ENCODE peak calls at places on chromosomes 5 and 9, in four cellular contexts. M is neuronal stem cell, J is mesenchymal stem cell, T is H1. Z is an unnamed sample.

GRCh38 chr5:72161951-72162350 is 54.7 kb downstream of the MAP1B start:
- DNase-seq in M (no peak), J (no peak), T (no peak), Z (no peak)

GRCh38 chr5:132099905-132100304 is 26.3 kb downstream of the CSF2 start:
- DNase-seq in M (no peak), J (no peak), T (no peak), Z (no peak)

GRCh38 chr9:20319641-20320337 is 302.5 kb downstream of the MLLT3 start:
- DNase-seq in M (no peak), J (peak; percentile 92), T (no peak), Z (peak; percentile 56)

GRCh38 chr9:105437704-105438103 is 10.1 kb upstream of the FSD1L start:
- DNase-seq in M (no peak), J (no peak), T (no peak), Z (no peak)

GRCh38 chr9:91677822-91678221 is 254.2 kb upstream of the NFIL3 start:
- DNase-seq in M (no peak), J (no peak), T (no peak), Z (no peak)

GRCh38 chr5:9358961-9359686 is 186.8 kb downstream of the SEMA5A start:
- DNase-seq in M (no peak), J (peak; percentile 59), T (no peak), Z (peak; percentile 86)

GRCh38 chr9:5839572-5839902 is 6.6 kb upstream of the ERMP1 start:
- DNase-seq in M (no peak), J (no peak), T (no peak), Z (no peak)

GRCh38 chr9:8351431-8351830 is 551.9 kb upstream of the DMAC1 start:
- DNase-seq in M (no peak), J (no peak), T (no peak), Z (no peak)

GRCh38 chr5:169162407-169162806 is 138.5 kb downstream of the SLIT3 start:
- DNase-seq in M (no peak), J (peak; percentile 7), T (no peak), Z (no peak)

GRCh38 chr5:60541980-60542379 is 158.0 kb downstream of the DEPDC1B start:
- DNase-seq in M (no peak), J (peak; percentile 87), T (no peak), Z (peak; percentile 52)

GRCh38 chr9:77879344-77880089 is 152.1 kb downstream of the GNAQ start:
- DNase-seq in M (no peak), J (no peak), T (no peak), Z (peak; percentile 70)

GRCh38 chr9:136443687-136444086 is 4.0 kb upstream of the INPP5E start:
- DNase-seq in M (no peak), J (no peak), T (no peak), Z (no peak)

GRCh38 chr5:142143878-142144277 is 35.3 kb downstream of the NDFIP1 start:
- DNase-seq in M (no peak), J (peak; percentile 63), T (no peak), Z (no peak)

GRCh38 chr5:66358741-66359140 is 214.6 kb downstream of the SREK1 start:
- DNase-seq in M (no peak), J (no peak), T (no peak), Z (no peak)

DNA sequence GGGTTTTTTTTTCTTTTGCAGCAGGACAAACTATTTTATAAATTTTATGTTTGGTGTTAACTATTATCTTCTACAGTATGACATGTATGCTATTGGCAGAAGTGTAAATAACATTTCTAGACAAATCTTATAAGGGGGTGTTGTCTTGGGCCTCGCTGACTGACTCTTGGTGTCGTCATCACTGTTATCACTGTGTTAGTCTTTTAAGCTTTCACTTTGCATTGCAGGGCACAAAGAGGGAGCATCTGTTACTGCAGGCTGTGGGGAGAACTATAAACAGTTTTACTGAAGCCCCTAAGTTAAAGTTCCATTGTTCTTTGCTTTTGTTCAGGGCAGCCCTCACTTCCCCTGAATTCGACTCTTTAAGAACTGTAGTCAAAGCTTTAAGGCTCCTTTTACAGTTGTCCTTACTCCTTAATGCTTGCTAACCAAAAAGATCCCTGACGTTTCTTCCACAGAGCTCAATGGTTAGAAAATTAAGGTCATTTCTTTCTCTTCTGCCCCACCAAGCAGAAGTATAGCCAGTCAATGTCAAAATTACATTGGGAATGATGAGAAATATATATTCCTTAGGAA is 605.0 kb downstream of the RAB3C start:
- DNase-seq in M (no peak), J (peak; percentile 79), T (no peak), Z (no peak)
- H3K4me3 ChIP-seq in M (peak overlapping the region; percentile 27), J (peak overlapping the region; percentile 65), T (no peak overlapping the region), Z (no peak overlapping the region)

DNA sequence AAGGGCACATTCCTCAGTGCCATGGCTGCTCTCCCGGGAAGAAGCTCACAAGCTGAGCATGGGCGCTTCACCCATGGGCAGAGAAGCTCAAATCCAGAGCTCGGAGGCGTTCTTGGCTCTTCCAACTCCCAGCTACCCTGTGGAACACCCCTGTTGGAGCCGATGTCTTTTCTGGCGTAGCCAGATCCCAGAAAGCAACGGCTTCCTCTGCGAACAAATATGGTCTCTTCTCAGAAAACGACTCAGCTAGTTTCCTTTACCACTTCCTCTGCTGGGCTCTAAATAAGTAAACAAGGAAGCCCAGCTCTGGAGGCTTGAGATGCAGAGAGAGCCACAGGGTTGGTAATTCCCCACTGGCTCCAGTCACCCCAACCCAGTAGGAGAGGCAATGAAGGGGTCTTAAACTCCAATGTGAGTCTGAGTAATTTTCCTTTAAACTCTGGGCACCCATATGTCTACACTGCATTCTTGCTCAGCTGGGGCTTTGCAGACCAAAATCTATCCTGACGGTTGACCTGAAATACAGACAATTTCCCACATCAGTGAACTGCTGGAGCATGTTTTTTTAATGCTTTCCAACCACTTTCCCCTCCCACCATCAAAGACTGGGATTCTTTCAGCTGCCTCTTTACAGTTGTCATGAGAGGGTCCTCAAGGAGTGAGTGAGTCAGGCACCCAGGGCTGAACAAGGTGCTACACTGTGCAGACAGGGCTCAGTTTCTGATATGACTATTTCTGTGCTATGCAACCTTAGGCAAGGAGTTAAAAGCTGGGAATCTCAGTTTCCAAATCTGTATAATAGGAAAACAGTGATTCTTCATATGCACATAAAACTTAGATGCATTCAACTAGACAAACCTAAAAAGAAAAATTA is at the start of gene LCP2:
- DNase-seq in M (no peak), J (no peak), T (no peak), Z (no peak)
- H2AFZ ChIP-seq in M (no peak within 1 kb of the TSS), J (no peak within 1 kb of the TSS), T (no peak within 1 kb of the TSS), Z (no peak within 1 kb of the TSS)

DNA sequence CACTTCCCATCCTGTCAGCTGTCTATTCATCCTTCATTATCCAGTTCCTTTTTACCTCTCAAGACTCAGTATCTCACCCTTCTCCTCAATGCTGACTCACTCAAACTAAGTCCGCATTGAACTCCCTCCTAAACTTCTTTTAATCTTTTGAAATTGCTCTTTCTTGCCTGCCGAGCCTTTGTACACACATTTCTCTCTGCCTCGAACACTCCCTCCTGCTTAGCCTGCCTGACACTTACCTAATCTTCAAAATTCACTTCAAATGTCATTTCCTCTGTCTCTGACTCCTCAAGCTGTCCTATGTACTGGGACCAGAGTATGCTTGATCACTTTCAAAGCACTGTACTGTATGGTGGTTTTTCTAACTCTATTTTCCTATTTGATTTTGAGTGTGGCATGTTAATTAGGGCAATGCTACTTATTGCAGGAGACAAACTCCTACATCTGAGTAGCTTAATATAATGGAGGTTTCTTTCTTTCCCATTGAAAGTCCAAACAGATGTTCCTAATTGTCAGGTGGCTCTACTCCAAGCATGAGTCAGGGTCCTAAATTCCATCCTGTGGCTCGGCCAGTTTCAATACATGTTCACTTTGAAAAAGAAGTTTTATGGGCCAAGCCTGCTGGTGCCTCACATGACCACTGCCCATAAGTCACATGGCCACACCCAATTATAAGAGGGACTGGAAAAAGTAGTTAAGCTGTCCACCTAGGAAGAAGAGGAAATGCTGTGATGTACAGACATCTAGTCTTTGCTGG is 170.6 kb downstream of the ARRDC3 start:
- DNase-seq in M (no peak), J (peak; percentile 53), T (no peak), Z (no peak)
- H2BK12ac ChIP-seq in M (no peak overlapping the region), J (no peak overlapping the region), T (no peak overlapping the region), Z (no peak overlapping the region)

DNA sequence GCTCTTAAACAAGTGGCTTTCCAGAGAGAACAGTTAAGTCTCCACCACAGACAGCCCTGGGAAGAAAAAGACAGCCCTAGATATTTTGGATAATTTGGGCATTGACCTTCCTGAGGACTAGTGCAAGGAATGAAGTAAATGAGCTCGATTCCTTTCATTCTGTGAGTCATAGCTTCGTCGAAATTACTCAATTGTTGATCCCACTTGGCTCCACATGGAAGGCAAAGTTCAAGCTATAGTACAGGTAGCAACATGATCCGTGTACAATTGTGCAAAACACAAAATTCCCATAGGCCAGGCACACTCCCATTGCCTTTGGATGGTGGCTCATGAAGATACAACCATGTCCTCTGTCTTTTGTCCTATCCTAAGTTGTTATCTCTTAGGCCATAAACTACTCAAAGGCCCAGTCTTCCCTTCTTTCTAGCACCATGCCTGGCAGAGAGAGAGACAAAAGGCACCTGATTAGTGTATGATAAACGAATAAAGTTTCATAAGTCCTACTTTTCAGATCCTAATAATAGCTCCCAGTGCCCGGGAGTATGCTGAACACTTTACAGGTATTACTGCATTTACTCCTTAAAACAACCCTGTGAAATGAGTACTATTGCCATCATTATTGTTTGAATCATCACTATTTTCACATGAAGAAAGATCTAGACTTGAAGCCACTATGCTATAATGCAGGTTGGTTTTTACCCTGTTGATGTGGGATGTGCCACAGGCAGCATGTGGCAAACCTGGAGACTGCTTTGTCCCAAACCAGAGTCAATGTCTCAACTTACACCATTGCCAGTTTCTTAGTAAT is 116.7 kb upstream of the RANBP3L start:
- DNase-seq in M (no peak), J (no peak), T (no peak), Z (peak; percentile 90)
- H3K4me3 ChIP-seq in M (no peak overlapping the region), J (no peak overlapping the region), T (peak overlapping the region; percentile 12), Z (no peak overlapping the region)

DNA sequence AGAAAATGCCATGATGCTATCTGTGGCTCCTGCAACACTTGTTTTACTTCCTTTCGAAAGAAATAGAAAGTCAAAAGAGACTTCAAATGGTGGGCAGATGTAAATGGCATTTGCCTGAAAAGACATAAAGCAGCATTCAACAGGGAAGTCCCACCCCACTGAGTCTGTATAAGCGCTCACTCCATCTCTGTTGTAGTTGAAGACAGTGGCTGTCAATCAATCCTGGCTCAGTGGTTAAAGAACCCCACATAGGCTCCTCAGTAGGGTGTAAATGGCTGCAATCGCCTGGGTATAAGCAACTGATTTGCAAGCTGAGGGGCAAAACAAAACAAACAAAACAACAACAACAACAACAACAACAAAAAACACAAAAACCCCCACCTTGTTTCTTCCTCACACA is 158.7 kb downstream of the EFNA5 start:
- DNase-seq in M (peak; percentile 68), J (no peak), T (no peak), Z (no peak)
- H2AFZ ChIP-seq in M (no peak overlapping the region), J (no peak overlapping the region), T (no peak overlapping the region), Z (no peak overlapping the region)

GRCh38 chr5:134224905-134225779 is 731 bp downstream of the PPP2CA start:
- DNase-seq in M (peak; percentile 79), J (peak; percentile 86), T (no peak), Z (peak; percentile 69)
- H2BK12ac ChIP-seq in M (peak overlapping the region; percentile 97), J (peak overlapping the region; percentile 72), T (peak overlapping the region; percentile 82), Z (peak overlapping the region; percentile 74)

GRCh38 chr5:139634028-139634325 is 14.2 kb upstream of the CXXC5 start:
- DNase-seq in M (no peak), J (no peak), T (no peak), Z (no peak)
- H3K4me3 ChIP-seq in M (no peak overlapping the region), J (no peak overlapping the region), T (no peak overlapping the region), Z (no peak overlapping the region)

GRCh38 chr5:68612972-68613371 is 397.4 kb downstream of the PIK3R1 start:
- DNase-seq in M (no peak), J (no peak), T (no peak), Z (no peak)
- H2AFZ ChIP-seq in M (no peak overlapping the region), J (no peak overlapping the region), T (no peak overlapping the region), Z (no peak overlapping the region)